ENCODE peak calls at places on chromosomes 5 and 9, in four cellular contexts. E is stimulated activated CD8-positive, alpha-beta memory T cell treated with anti-CD3 and anti-CD28 coated beads, Interleukin-7, amount 100 ng/mL, for 24 hours; M is HCEC 1CT; T is memory B cell. L is an unnamed sample.

GRCh38 chr9:114275246-114275994 is 47.5 kb upstream of the ORM1 start:
- DNase-seq in E (no peak), M (no peak), T (no peak), L (no peak)

GRCh38 chr9:99905833-99906402 is 536 bp upstream of the STX17 start:
- DNase-seq in E (no peak), M (no peak), T (no peak), L (no peak)

GRCh38 chr9:20599195-20599594 is 23.1 kb downstream of the MLLT3 start:
- DNase-seq in E (no peak), M (peak), T (no peak), L (no peak)

GRCh38 chr5:43602818-43603534 is at the start of gene NNT:
- DNase-seq in E (peak), M (peak), T (peak), L (peak)

GRCh38 chr9:83432104-83432627 is 106.0 kb downstream of the FRMD3 start:
- DNase-seq in E (no peak), M (no peak), T (no peak), L (no peak)

GRCh38 chr5:174724484-174725260 is at the start of gene MSX2:
- DNase-seq in E (no peak), M (peak), T (no peak), L (no peak)

GRCh38 chr9:17472126-17472525 is 106.7 kb upstream of the SH3GL2 start:
- DNase-seq in E (no peak), M (peak), T (no peak), L (no peak)

GRCh38 chr5:136123236-136123768 is 9.3 kb upstream of the SMAD5 start:
- DNase-seq in E (no peak), M (peak), T (no peak), L (no peak)

GRCh38 chr5:8726383-8727036 is 819.4 kb downstream of the SEMA5A start:
- DNase-seq in E (no peak), M (no peak), T (no peak), L (no peak)

GRCh38 chr5:157747173-157747758 is 3.8 kb downstream of the LSM11 start:
- DNase-seq in E (no peak), M (no peak), T (no peak), L (no peak)

GRCh38 chr9:120846906-120847305 is 4.2 kb upstream of the PSMD5 start:
- DNase-seq in E (no peak), M (no peak), T (no peak), L (no peak)

GRCh38 chr5:78574731-78575161 is 73.8 kb downstream of the LHFPL2 start:
- DNase-seq in E (no peak), M (no peak), T (no peak), L (no peak)

GRCh38 chr5:149636861-149637246 is 55.6 kb downstream of the ARHGEF37 start:
- DNase-seq in E (no peak), M (peak), T (peak), L (peak)

GRCh38 chr5:145497041-145497440 is 338.1 kb downstream of the PRELID2 start:
- DNase-seq in E (no peak), M (no peak), T (no peak), L (no peak)

GRCh38 chr5:55211184-55211874 is 15.8 kb downstream of the MCIDAS start:
- DNase-seq in E (no peak), M (no peak), T (no peak), L (no peak)

GRCh38 chr9:29830815-29831214 is 2257.5 kb upstream of the C9orf72 start:
- DNase-seq in E (no peak), M (no peak), T (no peak), L (peak)

GRCh38 chr5:127934791-127935256 is 148.7 kb upstream of the SLC12A2 start:
- DNase-seq in E (no peak), M (peak), T (no peak), L (no peak)

GRCh38 chr9:107639426-107639825 is 149.9 kb upstream of the KLF4 start:
- DNase-seq in E (no peak), M (no peak), T (no peak), L (no peak)

GRCh38 chr5:35884125-35884788 is 27.6 kb downstream of the IL7R start:
- DNase-seq in E (no peak), M (peak), T (no peak), L (no peak)

L was measured in CMK.